ENCODE peak calls at places on chromosomes 13 and 19, in four cellular contexts. H, Q, G and I are unnamed samples.

GRCh38 chr13:44303681-44304432 is 69.8 kb upstream of the SERP2 start:
- DNase-seq in H (no peak), Q (peak; percentile 63), G (no peak), I (peak; percentile 78)

GRCh38 chr13:102038787-102039186 is 363.1 kb downstream of the FGF14 start:
- DNase-seq in H (no peak), Q (no peak), G (no peak), I (no peak)

GRCh38 chr13:114059946-114060860 is 72.2 kb downstream of the RASA3 start:
- DNase-seq in H (no peak), Q (no peak), G (no peak), I (no peak)

GRCh38 chr19:29568036-29568788 is 37.9 kb upstream of the POP4 start:
- DNase-seq in H (no peak), Q (no peak), G (no peak), I (no peak)

GRCh38 chr13:96862093-96862492 is 132.2 kb downstream of the OXGR1 start:
- DNase-seq in H (no peak), Q (no peak), G (no peak), I (no peak)

GRCh38 chr19:39919976-39920375 is 14.5 kb downstream of the FCGBP start:
- DNase-seq in H (peak; percentile 21), Q (no peak), G (no peak), I (no peak)

GRCh38 chr13:60716296-60716695 is 319.3 kb downstream of the TDRD3 start:
- DNase-seq in H (no peak), Q (no peak), G (no peak), I (no peak)

GRCh38 chr19:54021363-54021762 is 29.9 kb downstream of the CACNG6 start:
- DNase-seq in H (no peak), Q (no peak), G (no peak), I (no peak)

GRCh38 chr13:77056382-77056781 is 29.4 kb upstream of the FBXL3 start:
- DNase-seq in H (no peak), Q (no peak), G (no peak), I (no peak)

GRCh38 chr19:40687525-40688016 is 2.9 kb downstream of the NUMBL start:
- DNase-seq in H (peak; percentile 91), Q (peak; percentile 71), G (peak; percentile 97), I (peak; percentile 95)

GRCh38 chr19:6233827-6234511 is 45.8 kb downstream of the MLLT1 start:
- DNase-seq in H (no peak), Q (no peak), G (no peak), I (peak; percentile 82)

GRCh38 chr19:16355293-16356043 is 30.8 kb downstream of the KLF2 start:
- DNase-seq in H (no peak), Q (no peak), G (no peak), I (no peak)

GRCh38 chr19:56120371-56121179 is 520 bp downstream of the ZNF787 start:
- DNase-seq in H (peak; percentile 96), Q (peak; percentile 93), G (peak; percentile 28), I (peak; percentile 94)

GRCh38 chr13:44474122-44474910 is 100.7 kb downstream of the SERP2 start:
- DNase-seq in H (no peak), Q (no peak), G (no peak), I (no peak)

GRCh38 chr19:4326215-4326836 is 12.3 kb downstream of the STAP2 start:
- DNase-seq in H (no peak), Q (no peak), G (no peak), I (no peak)

GRCh38 chr13:114140131-114140908 is 7.9 kb upstream of the RASA3 start:
- DNase-seq in H (no peak), Q (no peak), G (no peak), I (peak; percentile 58)

GRCh38 chr13:50357586-50358118 is 342.4 kb downstream of the KCNRG start:
- DNase-seq in H (no peak), Q (peak; percentile 75), G (no peak), I (no peak)

GRCh38 chr13:79485014-79485441 is 4.1 kb downstream of the NDFIP2 start:
- DNase-seq in H (no peak), Q (peak; percentile 36), G (no peak), I (no peak)

GRCh38 chr13:110485604-110486003 is 75.9 kb downstream of the RAB20 start:
- DNase-seq in H (no peak), Q (no peak), G (no peak), I (no peak)

GRCh38 chr13:31742102-31742695 is 2.9 kb downstream of the RXFP2 start:
- DNase-seq in H (peak; percentile 86), Q (peak; percentile 55), G (peak; percentile 49), I (peak; percentile 65)

GRCh38 chr19:3243851-3244700 is 19.6 kb downstream of the CELF5 start:
- DNase-seq in H (peak; percentile 84), Q (no peak), G (no peak), I (no peak)

GRCh38 chr13:99984463-99985242 is 3.1 kb downstream of the ZIC2 start:
- DNase-seq in H (no peak), Q (no peak), G (no peak), I (no peak)

GRCh38 chr13:102606537-102607309 is 9.9 kb downstream of the TPP2 start:
- DNase-seq in H (no peak), Q (no peak), G (no peak), I (no peak)

GRCh38 chr13:52447354-52447753 is 3.1 kb downstream of the VPS36 start:
- DNase-seq in H (no peak), Q (no peak), G (no peak), I (no peak)

GRCh38 chr13:87678353-87678752 is 7.2 kb downstream of the SLITRK5 start:
- DNase-seq in H (no peak), Q (no peak), G (no peak), I (no peak)

GRCh38 chr13:50080856-50081105 is 65.5 kb downstream of the KCNRG start:
- DNase-seq in H (no peak), Q (no peak), G (no peak), I (no peak)

GRCh38 chr19:54882758-54883157 is 8.7 kb downstream of the FCAR start:
- DNase-seq in H (peak; percentile 50), Q (no peak), G (no peak), I (no peak)

GRCh38 chr13:19818223-19818842 is 35.6 kb upstream of the PSPC1 start:
- DNase-seq in H (peak; percentile 52), Q (no peak), G (no peak), I (peak; percentile 77)

GRCh38 chr19:16473875-16474397 is 2.2 kb upstream of the EPS15L1 start:
- DNase-seq in H (no peak), Q (no peak), G (no peak), I (no peak)

GRCh38 chr19:57359300-57359699 is 4.1 kb upstream of the TRAPPC2B start:
- DNase-seq in H (no peak), Q (no peak), G (no peak), I (no peak)

GRCh38 chr13:72062566-72062965 is 195.6 kb upstream of the DACH1 start:
- DNase-seq in H (no peak), Q (no peak), G (no peak), I (no peak)

GRCh38 chr13:40897058-40897457 is 107.6 kb downstream of the SLC25A15 start:
- DNase-seq in H (no peak), Q (no peak), G (no peak), I (no peak)

GRCh38 chr19:14328406-14328805 is 52.8 kb upstream of the ADGRE5 start:
- DNase-seq in H (no peak), Q (no peak), G (no peak), I (no peak)

GRCh38 chr19:45417151-45417550 is 6.6 kb downstream of the ERCC1 start:
- DNase-seq in H (no peak), Q (no peak), G (no peak), I (no peak)

GRCh38 chr19:13849991-13850909 is 26.7 kb upstream of the NANOS3 start:
- DNase-seq in H (no peak), Q (peak; percentile 87), G (peak; percentile 77), I (peak; percentile 89)

GRCh38 chr13:24614306-24615080 is 65.7 kb upstream of the ATP12A start:
- DNase-seq in H (no peak), Q (no peak), G (no peak), I (no peak)

GRCh38 chr13:31686660-31687430 is 52.5 kb upstream of the RXFP2 start:
- DNase-seq in H (no peak), Q (no peak), G (no peak), I (no peak)

DNA sequence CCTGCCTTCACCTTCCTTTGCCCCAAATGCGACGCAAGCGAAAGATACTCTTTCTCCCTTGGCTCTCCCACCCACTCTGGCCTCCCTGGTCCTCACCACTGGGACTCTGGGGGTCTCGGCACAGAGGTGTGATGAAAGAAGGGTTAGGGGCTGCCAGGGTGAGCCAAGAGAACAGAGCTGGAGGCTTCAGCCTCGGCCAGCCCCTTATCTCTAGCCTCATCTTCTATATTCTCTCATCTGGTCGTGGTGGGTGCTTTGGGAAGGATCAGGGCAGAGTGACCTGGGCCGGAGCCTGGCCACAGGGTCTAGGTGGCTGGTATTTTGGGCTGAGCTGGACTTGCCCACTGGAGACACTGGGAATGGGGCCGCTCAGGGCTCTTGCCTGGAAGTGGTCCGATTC is 71.1 kb upstream of the KCTD15 start:
- DNase-seq in H (no peak), Q (no peak), G (no peak), I (no peak)
- H3K27ac ChIP-seq in H (no peak overlapping the region), Q (no peak overlapping the region), G (no peak overlapping the region), I (no peak overlapping the region)

DNA sequence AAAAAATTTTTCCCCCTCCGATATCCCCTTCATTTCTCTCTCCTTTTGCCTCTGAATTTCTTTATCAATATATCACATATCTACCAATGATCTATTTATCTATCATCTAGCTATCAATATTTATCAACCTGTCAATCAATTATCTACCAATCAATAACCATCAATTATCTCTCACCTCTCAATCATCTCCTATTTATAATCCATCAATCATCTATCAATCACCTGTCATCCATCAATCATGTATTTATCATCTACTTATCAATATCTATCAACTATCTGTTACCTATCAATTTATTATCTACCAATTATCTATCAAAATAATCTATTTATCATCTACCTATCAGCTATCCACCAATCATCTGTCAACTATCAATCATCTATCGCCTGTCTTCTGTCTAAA is 17.1 kb downstream of the MBD3L1 start:
- DNase-seq in H (no peak), Q (no peak), G (no peak), I (no peak)
- H3K27ac ChIP-seq in H (no peak overlapping the region), Q (no peak overlapping the region), G (no peak overlapping the region), I (no peak overlapping the region)

GRCh38 chr19:10566658-10567410 is 1.0 kb upstream of the KRI1 start:
- DNase-seq in H (peak; percentile 70), Q (peak; percentile 52), G (no peak), I (no peak)
- H3K27ac ChIP-seq in H (peak overlapping the region; percentile 54), Q (peak overlapping the region; percentile 86), G (peak overlapping the region; percentile 91), I (no peak overlapping the region)

GRCh38 chr19:38285567-38285966 is 18.5 kb upstream of the C19orf33 start:
- DNase-seq in H (no peak), Q (no peak), G (no peak), I (no peak)
- H3K27ac ChIP-seq in H (no peak overlapping the region), Q (no peak overlapping the region), G (no peak overlapping the region), I (no peak overlapping the region)

DNA sequence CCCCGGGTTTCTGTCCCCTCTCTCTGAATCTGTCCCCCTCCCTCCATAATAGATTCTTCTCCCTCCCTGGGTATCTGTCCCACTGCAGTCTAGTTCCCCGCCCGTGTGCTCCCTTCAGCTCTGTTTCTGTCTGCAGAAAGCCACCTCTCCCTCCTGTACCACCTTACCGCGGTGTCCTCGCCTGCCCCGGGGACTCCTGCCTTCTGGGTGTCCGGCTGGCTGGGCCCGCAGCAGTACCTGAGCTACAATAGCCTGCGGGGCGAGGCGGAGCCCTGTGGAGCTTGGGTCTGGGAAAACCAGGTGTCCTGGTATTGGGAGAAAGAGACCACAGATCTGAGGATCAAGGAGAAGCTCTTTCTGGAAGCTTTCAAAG is 1.3 kb downstream of the FCGRT start:
- DNase-seq in H (no peak), Q (no peak), G (no peak), I (no peak)
- H3K27ac ChIP-seq in H (no peak overlapping the region), Q (peak overlapping the region; percentile 80), G (no peak overlapping the region), I (no peak overlapping the region)